ENCODE peak calls at places on chromosomes 5 and 9, in ten cellular contexts. O is transverse colon, D is HCT116, U is Panc1, L is endothelial cell of umbilical vein, X is K562, N is HepG2, T is spleen, K is SK-N-SH, P is GM12878. C is an unnamed sample. For H3K4me1, the result is how much of the 10 kb centered on the place peaks cover.

GRCh38 chr9:95874989-95875304 is 544 bp upstream of the ERCC6L2 start:
- DNase-seq in O (peak), D (no peak), U (no peak), L (no peak), X (peak), N (peak), T (peak), K (peak), P (no peak), C (no peak)

GRCh38 chr5:141822134-141822533 is 56.1 kb downstream of the PCDH1 start:
- DNase-seq in O (no peak), D (no peak), U (no peak), L (peak), X (no peak), N (no peak), T (peak), K (no peak), P (no peak), C (no peak)

GRCh38 chr9:126053913-126054312 is 272.7 kb upstream of the MVB12B start:
- DNase-seq in O (no peak), D (no peak), U (no peak), L (no peak), X (no peak), N (no peak), T (no peak), K (peak), P (no peak), C (no peak)

GRCh38 chr5:115306011-115306530 is 9.6 kb upstream of the CCDC112 start:
- DNase-seq in O (peak), D (no peak), U (no peak), L (no peak), X (no peak), N (no peak), T (no peak), K (no peak), P (no peak), C (no peak)

GRCh38 chr5:145925353-145925752 is 11.0 kb upstream of the SH3RF2 start:
- DNase-seq in O (no peak), D (no peak), U (no peak), L (peak), X (no peak), N (no peak), T (no peak), K (no peak), P (no peak), C (no peak)

GRCh38 chr9:137670391-137671195 is 51.8 kb downstream of the EHMT1 start:
- DNase-seq in O (peak), D (no peak), U (no peak), L (no peak), X (peak), N (peak), T (peak), K (no peak), P (no peak), C (no peak)

GRCh38 chr5:61322738-61323429 is 9.2 kb upstream of the ZSWIM6 start:
- DNase-seq in O (peak), D (no peak), U (no peak), L (peak), X (no peak), N (no peak), T (no peak), K (no peak), P (no peak), C (no peak)

GRCh38 chr9:123637596-123637939 is 281.6 kb downstream of the CRB2 start:
- DNase-seq in O (no peak), D (no peak), U (no peak), L (no peak), X (no peak), N (no peak), T (no peak), K (no peak), P (no peak), C (no peak)

GRCh38 chr5:127898551-127899213 is 184.9 kb upstream of the SLC12A2 start:
- DNase-seq in O (no peak), D (no peak), U (no peak), L (no peak), X (no peak), N (no peak), T (no peak), K (no peak), P (no peak), C (no peak)

GRCh38 chr9:86443992-86444391 is 89.8 kb upstream of the TUT7 start:
- DNase-seq in O (no peak), D (no peak), U (no peak), L (no peak), X (no peak), N (no peak), T (no peak), K (no peak), P (no peak), C (no peak)

DNA sequence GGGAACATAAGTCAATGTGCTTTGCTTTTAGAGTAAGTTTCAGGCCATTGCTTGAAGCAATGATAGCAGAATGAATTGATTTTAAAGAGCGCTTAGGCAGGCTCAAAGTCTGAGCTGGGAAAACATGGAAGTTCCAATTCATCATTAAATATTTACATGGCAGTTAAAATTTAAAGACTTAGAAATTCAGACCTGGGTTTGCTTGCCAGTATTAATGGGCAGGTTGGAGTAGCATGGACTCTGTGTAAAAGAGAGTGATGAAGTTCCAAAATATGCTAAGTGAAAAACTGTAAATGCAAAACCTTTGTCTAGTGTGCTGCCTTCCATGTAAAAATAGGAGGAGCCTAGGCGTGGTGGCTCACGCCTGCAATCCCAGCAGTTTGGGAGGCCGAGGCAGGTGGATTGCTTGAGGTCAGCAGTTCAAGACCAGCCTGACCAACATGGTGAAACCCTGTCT is 48.3 kb upstream of the PIK3R1 start:
- DNase-seq in O (no peak), D (no peak), U (no peak), L (no peak), X (no peak), N (peak), T (no peak), K (no peak), P (no peak), C (no peak)
- TF ChIP-seq POLR2AphosphoS5 in O (no peak), D (no peak), U (no peak), L (no peak), X (no peak), N (no peak), T (no peak), K (no peak), P (no peak), C (no peak)

DNA sequence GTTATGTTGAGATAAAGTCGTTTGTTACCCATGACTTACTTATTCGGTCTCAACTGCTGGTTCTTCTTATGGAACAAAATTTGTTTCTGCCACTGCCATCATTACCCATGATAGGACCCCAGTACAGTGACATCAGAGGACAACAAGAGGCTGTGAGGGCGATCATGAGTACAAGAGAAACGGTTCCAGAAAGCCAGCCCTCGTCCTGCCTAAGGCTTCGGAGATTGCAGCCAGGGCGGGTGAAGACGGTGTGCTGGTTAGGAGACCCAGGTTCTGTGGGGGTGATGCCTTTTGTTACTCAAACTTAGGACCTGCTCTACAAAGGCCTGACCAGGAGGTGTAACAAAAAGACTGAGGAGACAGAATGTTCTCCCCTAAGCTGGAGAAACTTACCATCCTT is 10.9 kb downstream of the FYB1 start:
- DNase-seq in O (no peak), D (no peak), U (no peak), L (no peak), X (no peak), N (no peak), T (no peak), K (no peak), P (no peak), C (no peak)
- H3K4me1 ChIP-seq in O (under half), D (under half), U (under half), L (under half), X (under half), N (under half), T (under half), K (under half), P (under half), C (under half)

DNA sequence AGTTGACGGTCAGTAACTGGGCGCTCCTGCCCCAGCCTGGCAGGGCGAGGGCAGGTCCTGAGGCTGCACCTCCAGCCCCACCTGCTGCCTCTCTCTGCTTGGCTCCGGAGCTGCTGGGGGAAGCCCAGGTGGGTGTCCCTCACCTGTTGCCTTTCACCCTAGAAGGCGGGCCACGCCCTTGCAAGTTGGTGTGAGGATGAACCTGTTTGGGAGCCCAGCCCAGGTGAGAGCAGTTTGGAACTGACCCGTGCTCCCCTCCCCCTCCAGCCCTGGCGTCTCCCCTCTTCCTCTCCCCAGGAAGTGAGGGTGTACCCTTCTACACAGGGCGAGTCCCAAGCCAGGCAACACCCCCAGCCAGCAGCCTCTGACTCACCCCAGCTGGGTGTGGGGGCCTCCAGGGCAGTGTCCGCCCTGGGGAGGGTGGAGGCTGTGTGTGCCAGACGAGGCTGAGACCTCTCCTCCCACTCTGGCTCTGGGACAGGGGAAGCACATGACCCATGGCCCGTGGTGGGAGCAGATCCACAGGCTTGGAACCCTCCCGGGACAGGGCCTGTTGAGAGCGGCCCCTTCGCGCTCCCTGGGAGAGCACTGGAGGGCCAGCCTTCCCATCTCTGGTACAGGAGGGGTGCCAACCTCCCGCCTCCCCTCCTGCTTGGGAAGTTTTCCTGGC is 10.4 kb downstream of the LRRC8A start:
- DNase-seq in O (peak), D (no peak), U (no peak), L (peak), X (peak), N (no peak), T (peak), K (no peak), P (no peak), C (peak)
- TF ChIP-seq POLR2AphosphoS5 in O (peak), D (peak), U (no peak), L (peak), X (no peak), N (no peak), T (peak), K (no peak), P (no peak), C (peak)

GRCh38 chr5:13780081-13780480 is 164.4 kb downstream of the DNAH5 start:
- DNase-seq in O (no peak), D (no peak), U (no peak), L (no peak), X (no peak), N (no peak), T (no peak), K (no peak), P (no peak), C (no peak)
- H3K4me1 ChIP-seq in O (under half), D (under half), U (under half), L (under half), X (under half), N (under half), T (under half), K (under half), P (under half), C (under half)

DNA sequence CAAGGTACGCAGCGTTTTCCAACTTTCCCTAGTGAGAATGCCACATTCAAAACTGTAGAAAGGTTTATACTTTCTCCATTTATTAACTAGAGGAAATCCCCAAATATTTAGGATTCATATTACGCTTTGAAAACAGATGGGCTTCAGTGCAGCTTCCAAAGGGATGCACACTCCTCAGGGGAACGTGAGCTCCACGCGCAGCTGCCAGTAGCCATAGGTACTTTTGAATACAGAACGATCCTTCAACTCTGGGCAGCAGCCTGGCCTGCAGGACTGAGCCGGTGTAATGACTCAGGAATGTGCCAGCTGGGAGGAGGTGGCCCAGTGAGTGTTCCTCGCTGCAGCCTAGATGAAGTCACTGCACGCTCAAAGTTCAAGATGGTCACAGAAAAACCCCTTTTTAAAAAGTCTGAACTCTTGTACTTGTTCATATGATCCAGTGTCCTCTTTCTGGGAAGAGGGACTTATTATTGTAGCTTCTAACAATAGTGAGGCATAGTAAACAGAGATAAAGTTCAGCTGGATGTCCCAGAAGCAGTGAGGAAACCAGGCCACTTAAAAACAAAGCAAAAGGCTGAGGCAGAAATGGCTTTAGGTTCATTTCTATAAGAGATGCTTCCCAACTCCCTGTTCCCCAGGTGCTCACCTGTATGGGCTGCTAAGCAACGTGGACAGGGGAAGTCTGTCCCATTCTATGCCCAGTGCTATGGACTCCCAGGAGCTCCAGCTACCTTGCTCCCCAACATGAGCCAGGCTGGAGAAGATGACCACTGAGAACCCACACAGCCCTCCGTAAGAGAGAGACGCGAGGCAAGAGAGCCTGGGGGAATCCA is 130.0 kb downstream of the LHFPL2 start:
- DNase-seq in O (peak), D (no peak), U (no peak), L (peak), X (no peak), N (peak), T (no peak), K (no peak), P (no peak), C (no peak)
- TF ChIP-seq POLR2AphosphoS5 in O (peak), D (no peak), U (no peak), L (peak), X (no peak), N (no peak), T (peak), K (no peak), P (no peak), C (peak)

GRCh38 chr9:8448226-8448625 is 648.6 kb upstream of the DMAC1 start:
- DNase-seq in O (no peak), D (no peak), U (no peak), L (no peak), X (no peak), N (no peak), T (no peak), K (no peak), P (no peak), C (no peak)
- H3K4me1 ChIP-seq in O (under half), D (under half), U (under half), L (under half), X (under half), N (under half), T (under half), K (under half), P (under half), C (under half)

GRCh38 chr5:125411163-125412050 is 665.0 kb upstream of the ZNF608 start:
- DNase-seq in O (peak), D (no peak), U (no peak), L (no peak), X (no peak), N (no peak), T (no peak), K (no peak), P (peak), C (no peak)

GRCh38 chr5:125410501-125411162 is 664.2 kb upstream of the ZNF608 start:
- DNase-seq in O (no peak), D (no peak), U (no peak), L (peak), X (no peak), N (no peak), T (no peak), K (peak), P (no peak), C (no peak)

GRCh38 chr5:125412051-125412560 is 665.7 kb upstream of the ZNF608 start:
- DNase-seq in O (peak), D (no peak), U (no peak), L (peak), X (no peak), N (no peak), T (no peak), K (no peak), P (peak), C (no peak)

GRCh38 chr5:125413861-125414260 is 667.4 kb upstream of the ZNF608 start:
- DNase-seq in O (no peak), D (no peak), U (no peak), L (no peak), X (no peak), N (no peak), T (no peak), K (no peak), P (no peak), C (no peak)

DNA sequence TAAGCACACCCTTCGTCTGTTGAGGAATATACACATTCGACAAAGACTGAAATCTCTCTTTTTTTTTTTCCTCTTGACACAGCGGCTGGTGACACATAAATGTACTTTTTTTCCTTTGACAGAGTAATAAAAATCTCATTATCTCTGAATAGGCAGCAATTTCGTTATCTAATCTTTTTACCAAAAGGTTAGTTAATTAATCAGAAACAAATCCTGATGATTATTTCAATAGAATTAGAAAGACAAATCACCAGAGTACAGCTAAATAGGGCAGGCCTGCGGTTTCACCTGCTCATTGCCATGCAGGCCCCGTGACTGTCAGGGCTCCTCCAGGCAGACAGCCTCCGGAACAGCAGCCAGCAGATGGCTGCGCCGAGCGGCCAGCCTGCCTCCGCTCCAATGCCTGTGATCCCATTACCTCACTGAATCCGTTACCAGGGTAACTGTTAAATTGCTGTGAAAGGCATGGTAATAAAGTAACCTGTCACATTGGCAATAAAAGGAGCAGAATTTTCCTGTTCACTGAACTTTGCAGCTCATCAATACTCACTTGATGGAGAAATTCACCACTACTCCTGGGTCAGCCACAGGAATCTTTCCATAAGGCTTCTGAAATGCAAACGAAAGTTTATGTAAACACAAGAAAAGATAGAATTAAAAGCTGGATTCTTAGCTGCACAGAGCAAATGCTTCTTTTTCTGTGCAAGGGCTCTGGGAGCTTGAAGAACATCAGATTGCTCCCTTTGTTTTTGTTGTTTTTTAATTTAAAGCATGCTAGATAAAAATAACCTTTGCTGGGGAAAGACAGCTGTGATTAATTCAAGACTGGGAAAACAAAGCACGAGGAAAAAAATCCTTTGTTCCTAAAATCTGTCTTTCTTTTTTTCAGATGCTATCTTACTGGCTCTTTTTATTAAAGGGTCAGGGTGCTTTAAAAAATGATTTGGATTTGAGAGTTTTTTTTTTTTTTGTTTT is 666.4 kb upstream of the ZNF608 start:
- DNase-seq in O (peak), D (no peak), U (no peak), L (peak), X (no peak), N (peak), T (peak), K (peak), P (no peak), C (no peak)
- TF ChIP-seq POLR2AphosphoS5 in O (peak), D (no peak), U (no peak), L (no peak), X (no peak), N (no peak), T (no peak), K (peak), P (no peak), C (peak)

C was measured in esophagus muscularis mucosa.